ENCODE peak calls at places on chromosomes 5 and 9, in five cellular contexts. A is right lobe of liver, N is body of pancreas, H is stomach, L is Peyer's patch. P is an unnamed sample.

GRCh38 chr5:55903121-55903701 is 52.1 kb downstream of the IL31RA start:
- DNase-seq in A (no peak), N (no peak), H (no peak), L (peak; percentile 20), P (no peak)

GRCh38 chr9:87497080-87497603 is 525 bp upstream of the DAPK1 start:
- DNase-seq in A (no peak), N (no peak), H (no peak), L (no peak), P (no peak)

GRCh38 chr5:157476699-157477408 is 16.8 kb downstream of the NIPAL4 start:
- DNase-seq in A (no peak), N (peak; percentile 24), H (peak; percentile 43), L (no peak), P (peak; percentile 73)

GRCh38 chr5:173204185-173204979 is 30.6 kb downstream of the NKX2-5 start:
- DNase-seq in A (no peak), N (no peak), H (no peak), L (no peak), P (peak; percentile 36)

GRCh38 chr5:58012801-58013315 is 447.0 kb downstream of the PLK2 start:
- DNase-seq in A (no peak), N (no peak), H (no peak), L (no peak), P (no peak)

GRCh38 chr9:133708770-133709611 is 29.2 kb downstream of the SARDH start:
- DNase-seq in A (peak; percentile 17), N (no peak), H (no peak), L (peak; percentile 26), P (no peak)

GRCh38 chr5:40842351-40842750 is 1.2 kb downstream of the CARD6 start:
- DNase-seq in A (no peak), N (no peak), H (no peak), L (no peak), P (no peak)

GRCh38 chr5:139877129-139877597 is 81.6 kb downstream of the PSD2 start:
- DNase-seq in A (no peak), N (no peak), H (no peak), L (no peak), P (no peak)

GRCh38 chr5:234450-234849 is 16.3 kb downstream of the SDHA start:
- DNase-seq in A (no peak), N (no peak), H (no peak), L (no peak), P (no peak)

GRCh38 chr5:99449786-99450185 is 521.0 kb upstream of the CHD1 start:
- DNase-seq in A (no peak), N (no peak), H (no peak), L (no peak), P (no peak)

GRCh38 chr9:96460877-96461276 is 10.9 kb downstream of the HABP4 start:
- DNase-seq in A (no peak), N (no peak), H (no peak), L (no peak), P (no peak)

GRCh38 chr9:30301271-30301963 is 2083.0 kb upstream of the ACO1 start:
- DNase-seq in A (no peak), N (no peak), H (no peak), L (no peak), P (peak; percentile 91)

GRCh38 chr9:98978231-98978681 is 34.5 kb downstream of the COL15A1 start:
- DNase-seq in A (no peak), N (no peak), H (no peak), L (no peak), P (no peak)

GRCh38 chr9:12748954-12749353 is 25.9 kb upstream of the LURAP1L start:
- DNase-seq in A (no peak), N (no peak), H (no peak), L (no peak), P (no peak)

GRCh38 chr9:73270967-73271722 is 119.5 kb downstream of the ANXA1 start:
- DNase-seq in A (no peak), N (no peak), H (no peak), L (no peak), P (peak; percentile 5)

GRCh38 chr9:100066539-100066938 is 32.3 kb downstream of the ERP44 start:
- DNase-seq in A (no peak), N (no peak), H (no peak), L (no peak), P (peak; percentile 61)

GRCh38 chr5:36174119-36174518 is 22.2 kb downstream of the SKP2 start:
- DNase-seq in A (no peak), N (no peak), H (no peak), L (no peak), P (no peak)

GRCh38 chr5:32733582-32734340 is 22.6 kb downstream of the NPR3 start:
- DNase-seq in A (no peak), N (no peak), H (no peak), L (no peak), P (no peak)

GRCh38 chr5:158407801-158408200 is 548.9 kb upstream of the CLINT1 start:
- DNase-seq in A (no peak), N (no peak), H (no peak), L (no peak), P (no peak)

GRCh38 chr9:115614931-115615401 is 497.0 kb upstream of the TNC start:
- DNase-seq in A (no peak), N (no peak), H (no peak), L (no peak), P (no peak)

GRCh38 chr5:113122053-113122452 is 145.5 kb downstream of the DCP2 start:
- DNase-seq in A (no peak), N (no peak), H (no peak), L (no peak), P (no peak)

GRCh38 chr5:138386290-138386689 is 33.8 kb downstream of the KDM3B start:
- DNase-seq in A (no peak), N (no peak), H (peak; percentile 41), L (no peak), P (no peak)

GRCh38 chr5:37208883-37209808 is 40.0 kb downstream of the CPLANE1 start:
- DNase-seq in A (no peak), N (no peak), H (no peak), L (no peak), P (peak; percentile 12)

GRCh38 chr9:72509635-72510034 is 11.8 kb upstream of the TMC1 start:
- DNase-seq in A (no peak), N (no peak), H (no peak), L (no peak), P (no peak)

GRCh38 chr9:124008855-124009834 is 2.4 kb upstream of the LHX2 start:
- DNase-seq in A (no peak), N (no peak), H (no peak), L (no peak), P (no peak)
- TF ChIP-seq POLR2A in A (no peak), N (no peak), H (no peak), L (no peak), P (no peak)

GRCh38 chr9:27572918-27573698 is at the start of gene C9orf72:
- DNase-seq in A (peak; percentile 89), N (peak; percentile 83), H (peak; percentile 84), L (peak; percentile 76), P (peak; percentile 89)

GRCh38 chr9:27573699-27574265 is 501 bp upstream of the C9orf72 start:
- DNase-seq in A (peak; percentile 92), N (peak; percentile 97), H (peak; percentile 98), L (peak; percentile 99), P (peak; percentile 100)

GRCh38 chr9:27572036-27572435 is 1.2 kb downstream of the C9orf72 start:
- DNase-seq in A (no peak), N (no peak), H (no peak), L (no peak), P (no peak)

GRCh38 chr9:27569406-27569805 is 3.9 kb downstream of the C9orf72 start:
- DNase-seq in A (no peak), N (no peak), H (no peak), L (no peak), P (no peak)

GRCh38 chr9:27572566-27572917 is 739 bp downstream of the C9orf72 start:
- DNase-seq in A (no peak), N (peak; percentile 48), H (peak; percentile 57), L (peak; percentile 74), P (peak; percentile 82)
- TF ChIP-seq POLR2A in A (no peak), N (peak; percentile 62), H (no peak), L (peak; percentile 37), P (peak; percentile 57)

DNA sequence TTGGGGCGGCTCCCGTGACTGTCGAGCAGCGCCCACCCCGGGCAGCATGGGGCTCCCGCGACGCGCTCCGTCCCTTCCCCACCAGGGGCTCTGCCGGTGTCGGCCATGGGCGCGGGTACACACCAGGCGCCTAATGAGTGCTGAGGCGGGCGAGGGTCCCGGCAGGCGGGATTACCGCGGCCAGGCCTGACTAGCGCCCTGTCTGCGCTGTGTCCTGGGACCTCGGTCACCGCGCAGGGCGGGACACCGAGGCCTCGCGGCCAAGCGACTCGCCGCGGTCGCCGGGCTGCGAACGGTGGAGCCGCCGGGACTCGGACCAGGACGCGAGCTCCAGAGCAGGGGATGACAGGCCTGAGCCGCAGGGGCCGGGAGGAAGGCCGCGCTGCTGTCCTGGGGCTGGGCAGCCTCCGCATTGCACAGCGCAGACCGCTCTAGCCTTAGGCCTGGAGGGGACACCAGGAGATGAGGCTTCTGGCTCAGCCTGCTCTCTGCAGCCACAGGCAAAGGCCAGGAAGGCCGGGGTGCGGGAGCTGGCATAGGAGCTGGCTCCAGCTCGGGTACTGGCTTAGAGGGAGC is 14.1 kb downstream of the LCN10 start:
- DNase-seq in A (no peak), N (no peak), H (no peak), L (no peak), P (peak; percentile 61)
- TF ChIP-seq POLR2A in A (no peak), N (no peak), H (no peak), L (no peak), P (no peak)

GRCh38 chr9:121945849-121946248 is 147.3 kb downstream of the TTLL11 start:
- DNase-seq in A (no peak), N (no peak), H (no peak), L (no peak), P (no peak)
- TF ChIP-seq POLR2A in A (no peak), N (no peak), H (no peak), L (no peak), P (no peak)

DNA sequence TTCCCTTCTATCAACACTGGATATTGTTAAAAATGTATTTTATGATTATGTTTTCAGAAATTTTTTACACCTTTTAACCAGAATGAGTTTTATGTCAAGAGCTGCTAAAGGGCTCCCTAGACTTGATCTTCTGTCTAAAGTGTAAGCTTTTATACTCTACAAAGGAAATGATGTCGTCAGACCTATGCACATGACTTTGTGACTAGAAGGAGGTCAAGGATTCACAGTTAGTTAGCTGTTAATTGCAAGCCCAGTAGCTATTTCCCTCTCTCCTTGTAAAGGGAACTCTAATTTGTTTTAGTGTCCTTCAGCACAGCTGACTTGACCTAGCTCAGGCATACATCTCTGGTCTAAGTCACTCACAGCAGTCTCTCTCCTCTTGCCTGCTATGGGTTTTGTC is 173.4 kb upstream of the NREP start:
- DNase-seq in A (no peak), N (no peak), H (no peak), L (no peak), P (no peak)
- TF ChIP-seq POLR2A in A (no peak), N (no peak), H (no peak), L (no peak), P (no peak)

GRCh38 chr9:129139993-129140396 is 28.8 kb downstream of the PTPA start:
- DNase-seq in A (peak; percentile 87), N (peak; percentile 84), H (peak; percentile 89), L (peak; percentile 88), P (peak; percentile 65)
- TF ChIP-seq POLR2A in A (peak; percentile 87), N (peak; percentile 87), H (peak; percentile 24), L (peak; percentile 44), P (no peak)

P was measured in erythroblast.